ENCODE peak calls at places on chromosomes 6 and 20, in four cellular contexts. C, D, U and Y are unnamed samples.

GRCh38 chr20:7383218-7383617 is 557.0 kb downstream of the HAO1 start:
- DNase-seq in C (no peak), D (no peak), U (no peak), Y (no peak)

GRCh38 chr6:20946037-20946436 is 411.8 kb downstream of the CDKAL1 start:
- DNase-seq in C (no peak), D (no peak), U (no peak), Y (peak)

GRCh38 chr20:58019027-58019849 is 209.2 kb downstream of the ANKRD60 start:
- DNase-seq in C (no peak), D (no peak), U (no peak), Y (peak)

GRCh38 chr6:15247750-15248450 is 2.0 kb downstream of the JARID2 start:
- DNase-seq in C (peak), D (no peak), U (peak), Y (no peak)

GRCh38 chr20:16708590-16708989 is 21.2 kb upstream of the SNRPB2 start:
- DNase-seq in C (no peak), D (no peak), U (no peak), Y (no peak)

GRCh38 chr6:104949206-104949605 is 7.7 kb upstream of the LIN28B start:
- DNase-seq in C (no peak), D (no peak), U (no peak), Y (no peak)

GRCh38 chr6:158737710-158738615 is 81.2 kb downstream of the EZR start:
- DNase-seq in C (peak), D (no peak), U (no peak), Y (peak)

GRCh38 chr20:11296951-11297350 is 620.7 kb upstream of the BTBD3 start:
- DNase-seq in C (no peak), D (no peak), U (no peak), Y (no peak)

GRCh38 chr6:13908955-13909381 is 15.8 kb upstream of the RNF182 start:
- DNase-seq in C (peak), D (no peak), U (peak), Y (peak)

GRCh38 chr20:33604084-33604990 is 57.8 kb upstream of the C20orf144 start:
- DNase-seq in C (no peak), D (no peak), U (no peak), Y (peak)

GRCh38 chr6:134056046-134056445 is 3.6 kb upstream of the SLC2A12 start:
- DNase-seq in C (no peak), D (no peak), U (no peak), Y (no peak)

GRCh38 chr6:164021589-164022290 is 607.2 kb downstream of the QKI start:
- DNase-seq in C (no peak), D (no peak), U (no peak), Y (no peak)

GRCh38 chr6:142322504-142323198 is 20.8 kb downstream of the ADGRG6 start:
- DNase-seq in C (no peak), D (no peak), U (no peak), Y (no peak)

DNA sequence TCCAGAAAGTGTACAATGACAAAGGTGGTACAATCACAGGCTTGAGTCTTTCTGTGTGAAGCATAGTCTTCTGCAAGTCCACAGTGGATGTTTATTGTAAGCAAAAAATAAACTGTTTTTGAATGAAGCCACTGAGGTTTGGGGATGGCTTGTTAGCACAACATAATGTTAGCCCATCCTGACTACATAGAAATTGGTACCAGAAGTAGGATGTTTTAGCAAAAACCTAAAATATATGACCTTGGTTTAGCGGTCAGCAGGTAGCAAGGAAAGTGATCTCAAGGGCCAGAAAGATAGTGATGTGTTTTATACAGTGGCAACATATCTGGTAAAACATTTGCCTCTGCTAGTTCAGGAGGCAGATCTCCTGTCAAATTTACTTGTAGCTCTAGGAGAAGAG is 15.8 kb downstream of the PLAGL1 start:
- DNase-seq in C (no peak), D (no peak), U (no peak), Y (no peak)
- H3K4me3 ChIP-seq in C (no peak), D (no peak), U (no peak), Y (no peak)

GRCh38 chr6:815348-815738 is 122.4 kb upstream of the EXOC2 start:
- DNase-seq in C (no peak), D (no peak), U (no peak), Y (no peak)
- TF ChIP-seq CTCF in C (no peak), D (no peak), U (no peak), Y (no peak)

DNA sequence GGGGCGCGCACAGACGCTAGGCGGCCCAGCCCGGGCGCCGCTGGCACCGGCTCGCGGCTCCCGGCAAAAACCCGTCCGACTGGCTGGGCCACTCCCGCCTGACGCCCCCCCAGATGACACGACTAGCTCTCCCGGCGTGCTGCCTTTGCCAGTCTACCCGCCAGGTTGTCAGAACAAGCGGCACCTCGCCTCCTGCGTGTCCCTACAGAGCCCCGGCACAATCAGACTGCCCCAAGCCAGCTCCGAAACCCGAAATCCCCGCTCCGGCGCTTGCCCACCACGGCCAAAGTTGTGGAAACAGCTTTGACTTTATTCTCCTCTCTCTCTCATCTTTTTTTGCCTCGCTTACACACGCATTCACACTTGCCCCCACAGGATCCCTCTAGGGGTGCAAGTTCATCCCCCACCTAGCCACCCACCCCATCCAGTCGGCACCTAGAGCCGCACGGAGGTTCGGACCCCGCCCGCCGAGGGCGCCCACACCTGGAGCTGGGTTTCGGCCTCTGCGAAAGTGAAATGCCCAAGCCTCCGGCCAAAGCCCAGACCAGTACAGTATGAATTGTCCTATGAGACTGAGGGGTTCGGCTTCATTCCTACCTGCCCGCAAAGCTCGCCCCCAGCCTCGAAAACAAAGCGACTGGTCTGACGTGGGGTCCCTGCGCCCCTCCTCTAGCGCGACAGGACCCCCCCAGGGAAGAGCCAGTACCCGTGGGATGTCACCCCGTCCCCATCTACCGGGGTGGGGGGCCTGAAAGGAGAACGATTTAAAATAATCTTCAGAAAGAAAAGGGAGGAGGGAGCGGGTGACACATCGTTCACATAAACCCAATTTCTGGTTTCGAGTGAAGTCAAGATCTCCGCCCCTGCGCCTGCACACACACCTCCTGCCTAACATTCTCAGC is 1.7 kb downstream of the TFAP2A start:
- DNase-seq in C (peak), D (no peak), U (no peak), Y (peak)
- H3K4me3 ChIP-seq in C (peak), D (peak), U (peak), Y (peak)

GRCh38 chr6:41896280-41896679 is 1.1 kb upstream of the USP49 start:
- DNase-seq in C (no peak), D (no peak), U (no peak), Y (no peak)

DNA sequence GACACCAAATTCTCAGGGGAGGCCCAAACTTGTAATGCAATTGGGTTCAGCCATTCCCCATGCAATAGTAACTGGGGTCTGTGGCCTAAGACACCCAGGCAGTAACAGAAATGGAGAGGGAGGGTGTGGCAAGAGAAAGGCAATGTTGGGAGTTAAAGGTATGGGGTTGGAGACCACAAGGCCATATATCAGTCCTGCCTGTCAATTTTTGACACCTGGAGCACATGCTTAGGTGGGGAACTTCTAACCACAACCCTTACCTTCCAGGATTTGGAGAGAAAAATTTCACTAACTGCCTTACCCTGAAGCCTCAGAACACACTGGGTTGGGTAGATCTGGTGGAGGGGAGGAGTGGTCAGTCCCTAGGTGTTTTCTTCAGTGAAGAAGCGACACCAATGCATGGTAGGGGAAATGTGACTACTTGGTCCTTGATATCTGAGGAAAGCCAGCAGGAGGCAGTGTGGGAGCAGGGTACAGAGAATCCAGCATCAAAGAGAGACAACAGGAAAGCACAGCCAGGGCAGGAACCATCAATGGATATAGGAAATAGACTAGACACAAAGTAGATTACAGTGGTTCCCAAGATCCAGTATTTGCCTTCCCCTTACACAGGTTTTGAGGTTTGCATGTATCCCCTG is 6.8 kb upstream of the USP49 start:
- DNase-seq in C (peak), D (no peak), U (peak), Y (peak)
- TF ChIP-seq CTCF in C (no peak), D (peak), U (peak), Y (no peak)

GRCh38 chr6:168232528-168232927 is 87.0 kb downstream of the DACT2 start:
- DNase-seq in C (no peak), D (no peak), U (no peak), Y (no peak)
- H3K4me3 ChIP-seq in C (no peak), D (no peak), U (no peak), Y (no peak)

GRCh38 chr6:35468980-35469710 is 944 bp downstream of the RPL10A start:
- DNase-seq in C (no peak), D (no peak), U (no peak), Y (no peak)

GRCh38 chr6:35470663-35471120 is 2.5 kb downstream of the RPL10A start:
- DNase-seq in C (no peak), D (no peak), U (no peak), Y (peak)

GRCh38 chr6:35469711-35470662 is 1.8 kb downstream of the RPL10A start:
- DNase-seq in C (peak), D (no peak), U (no peak), Y (peak)

GRCh38 chr6:35465646-35466045 is 2.6 kb upstream of the RPL10A start:
- DNase-seq in C (no peak), D (no peak), U (no peak), Y (no peak)

GRCh38 chr6:35468181-35468979 is at the start of gene RPL10A:
- DNase-seq in C (peak), D (peak), U (peak), Y (peak)
- TF ChIP-seq CTCF in C (peak), D (peak), U (peak), Y (peak)

GRCh38 chr6:113493991-113494390 is 363.2 kb upstream of the MARCKS start:
- DNase-seq in C (no peak), D (no peak), U (no peak), Y (no peak)

GRCh38 chr6:113490356-113490755 is 366.8 kb upstream of the MARCKS start:
- DNase-seq in C (no peak), D (no peak), U (no peak), Y (no peak)

GRCh38 chr6:113495521-113495920 is 361.6 kb upstream of the MARCKS start:
- DNase-seq in C (no peak), D (no peak), U (no peak), Y (peak)

GRCh38 chr6:113500221-113500620 is 356.9 kb upstream of the MARCKS start:
- DNase-seq in C (no peak), D (no peak), U (no peak), Y (no peak)

DNA sequence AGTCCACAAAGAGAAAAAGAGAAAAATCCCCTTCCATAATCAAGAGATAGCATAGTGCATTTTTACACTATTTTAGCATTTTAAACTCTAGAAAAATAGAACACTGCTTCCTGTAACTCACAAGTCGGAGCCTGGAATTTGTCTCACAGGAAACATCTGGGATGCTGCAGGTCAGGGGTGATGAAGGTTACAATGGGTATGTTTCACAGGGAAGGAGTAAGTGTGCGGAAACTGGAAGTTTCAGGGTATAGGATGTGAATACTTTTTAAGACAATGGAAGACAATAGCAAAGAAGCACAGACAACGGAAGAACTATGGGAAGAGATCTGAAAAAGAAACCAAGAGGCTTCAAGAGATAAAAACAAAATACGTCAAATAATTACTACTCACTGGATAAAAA is 361.0 kb upstream of the MARCKS start:
- DNase-seq in C (no peak), D (no peak), U (no peak), Y (no peak)
- H3K4me3 ChIP-seq in C (no peak), D (no peak), U (no peak), Y (no peak)

DNA sequence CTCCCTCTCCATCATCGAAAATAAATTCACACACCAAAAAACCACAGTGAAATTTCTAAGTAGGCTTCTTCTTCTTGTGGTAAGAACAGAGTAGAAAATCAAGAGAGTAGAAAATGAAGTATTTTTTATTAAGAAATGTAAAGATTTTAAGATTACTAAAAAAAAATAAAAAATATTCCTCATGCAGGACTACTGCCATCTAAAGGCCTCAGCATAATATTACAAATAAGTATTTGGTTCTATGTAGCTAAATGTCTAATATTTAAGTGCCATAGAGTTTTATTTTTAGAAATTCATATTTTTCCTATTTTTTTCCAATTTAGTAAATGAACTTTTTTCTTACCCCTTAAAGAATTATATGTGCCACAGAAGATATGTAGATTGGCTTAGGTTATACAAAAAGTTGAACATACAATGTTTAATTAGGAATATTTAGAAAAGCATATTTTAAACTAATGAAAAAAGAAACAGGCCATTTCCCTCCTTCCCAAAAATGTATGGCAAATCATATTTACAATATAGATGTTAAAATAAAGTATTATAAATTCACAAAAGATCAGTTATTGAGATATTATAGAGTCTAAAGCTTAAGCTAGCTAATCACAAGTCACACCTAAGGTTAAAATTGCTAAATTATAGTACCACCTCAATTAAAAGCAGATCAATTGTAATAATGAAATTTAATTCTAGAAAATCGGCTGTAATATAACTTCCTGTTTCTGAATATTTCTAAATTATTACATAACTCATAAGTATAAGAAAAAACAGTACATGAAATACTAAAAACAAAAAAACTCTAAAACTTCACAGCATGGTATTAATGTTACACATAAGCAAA is 3.5 kb upstream of the NT5DC1 start:
- DNase-seq in C (no peak), D (no peak), U (no peak), Y (no peak)
- TF ChIP-seq CTCF in C (peak), D (peak), U (peak), Y (peak)